ENCODE peak calls at places on chromosomes 13 and 19, in four cellular contexts. One of them, this sample, is unnamed.

GRCh38 chr13:112058519-112058873 is 8.5 kb upstream of the SOX1 start:
- DNase-seq in SK-N-SH: no peak
- DNase-seq in HepG2: no peak
- DNase-seq in GM12878: no peak
- DNase-seq in this sample: no peak

GRCh38 chr19:56159009-56159501 is 16.8 kb upstream of the GALP start:
- DNase-seq in GM12878: no peak
- DNase-seq in HepG2: no peak
- DNase-seq in SK-N-SH: no peak
- DNase-seq in this sample: no peak

GRCh38 chr13:90968510-90968909 is 379.0 kb upstream of the MIR17HG start:
- DNase-seq in SK-N-SH: peak
- DNase-seq in HepG2: peak
- DNase-seq in GM12878: no peak
- DNase-seq in this sample: peak

GRCh38 chr13:25291691-25292090 is 4.4 kb upstream of the MTMR6 start:
- DNase-seq in SK-N-SH: no peak
- DNase-seq in HepG2: no peak
- DNase-seq in GM12878: no peak
- DNase-seq in this sample: no peak

GRCh38 chr13:114284680-114285079 is 3.3 kb downstream of the UPF3A start:
- DNase-seq in GM12878: no peak
- DNase-seq in SK-N-SH: no peak
- DNase-seq in HepG2: no peak
- DNase-seq in this sample: no peak

GRCh38 chr13:99995503-99996176 is 14.1 kb downstream of the ZIC2 start:
- DNase-seq in SK-N-SH: no peak
- DNase-seq in GM12878: no peak
- DNase-seq in HepG2: no peak
- DNase-seq in this sample: no peak

GRCh38 chr13:44311011-44311481 is 62.6 kb upstream of the SERP2 start:
- DNase-seq in GM12878: no peak
- DNase-seq in SK-N-SH: no peak
- DNase-seq in HepG2: no peak
- DNase-seq in this sample: no peak

GRCh38 chr19:13100031-13100588 is 2.5 kb downstream of the LYL1 start:
- DNase-seq in HepG2: no peak
- DNase-seq in GM12878: peak
- DNase-seq in SK-N-SH: no peak
- DNase-seq in this sample: no peak

GRCh38 chr13:29260684-29261083 is 334.8 kb downstream of the SLC7A1 start:
- DNase-seq in HepG2: no peak
- DNase-seq in SK-N-SH: no peak
- DNase-seq in GM12878: no peak
- DNase-seq in this sample: no peak

GRCh38 chr13:29849731-29850212 is 645 bp downstream of the UBL3 start:
- DNase-seq in SK-N-SH: peak
- DNase-seq in HepG2: peak
- DNase-seq in GM12878: no peak
- DNase-seq in this sample: no peak

GRCh38 chr13:61136101-61136500 is 279.5 kb downstream of the PCDH20 start:
- DNase-seq in SK-N-SH: no peak
- DNase-seq in GM12878: no peak
- DNase-seq in HepG2: no peak
- DNase-seq in this sample: no peak

GRCh38 chr19:43784981-43785808 is 4.4 kb upstream of the KCNN4 start:
- DNase-seq in GM12878: no peak
- DNase-seq in SK-N-SH: peak
- DNase-seq in HepG2: peak
- DNase-seq in this sample: peak

GRCh38 chr13:95480131-95480545 is 72.4 kb upstream of the CLDN10 start:
- DNase-seq in HepG2: no peak
- DNase-seq in SK-N-SH: no peak
- DNase-seq in GM12878: peak
- DNase-seq in this sample: no peak

GRCh38 chr13:86601351-86601750 is 802.1 kb upstream of the SLITRK6 start:
- DNase-seq in SK-N-SH: no peak
- DNase-seq in GM12878: no peak
- DNase-seq in HepG2: no peak
- DNase-seq in this sample: no peak

GRCh38 chr19:317710-318508 is 26.7 kb downstream of the MIER2 start:
- DNase-seq in HepG2: no peak
- DNase-seq in GM12878: no peak
- DNase-seq in SK-N-SH: no peak
- DNase-seq in this sample: no peak

GRCh38 chr19:55488986-55489710 is 912 bp downstream of the SSC5D start:
- DNase-seq in SK-N-SH: peak
- DNase-seq in GM12878: no peak
- DNase-seq in HepG2: no peak
- DNase-seq in this sample: no peak

GRCh38 chr19:13962738-13963602 is 10.7 kb downstream of the DCAF15 start:
- DNase-seq in SK-N-SH: no peak
- DNase-seq in GM12878: no peak
- DNase-seq in HepG2: no peak
- DNase-seq in this sample: no peak

GRCh38 chr13:85806553-85807175 is 7.4 kb upstream of the SLITRK6 start:
- DNase-seq in HepG2: peak
- DNase-seq in GM12878: no peak
- DNase-seq in SK-N-SH: peak
- DNase-seq in this sample: peak

GRCh38 chr13:24106429-24106828 is 54.1 kb upstream of the SPATA13 start:
- DNase-seq in GM12878: no peak
- DNase-seq in SK-N-SH: no peak
- DNase-seq in HepG2: peak
- DNase-seq in this sample: no peak

GRCh38 chr19:47778089-47778953 is at the start of gene SELENOW:
- DNase-seq in HepG2: peak
- DNase-seq in SK-N-SH: peak
- DNase-seq in GM12878: peak
- DNase-seq in this sample: peak
- TF ChIP-seq REST in HepG2: no peak
- TF ChIP-seq REST in SK-N-SH: no peak
- TF ChIP-seq REST in GM12878: peak
- TF ChIP-seq REST in this sample: no peak

GRCh38 chr13:26978081-26978860 is 193.3 kb downstream of the USP12 start:
- DNase-seq in SK-N-SH: no peak
- DNase-seq in HepG2: no peak
- DNase-seq in GM12878: no peak
- DNase-seq in this sample: no peak
- TF ChIP-seq ZBTB33 in SK-N-SH: no peak
- TF ChIP-seq ZBTB33 in HepG2: no peak
- TF ChIP-seq ZBTB33 in GM12878: no peak
- TF ChIP-seq ZBTB33 in this sample: no peak

GRCh38 chr19:6219592-6220290 is 60.0 kb downstream of the MLLT1 start:
- DNase-seq in HepG2: no peak
- DNase-seq in GM12878: no peak
- DNase-seq in SK-N-SH: no peak
- DNase-seq in this sample: no peak
- TF ChIP-seq REST in HepG2: no peak
- TF ChIP-seq REST in GM12878: no peak
- TF ChIP-seq REST in SK-N-SH: no peak
- TF ChIP-seq REST in this sample: no peak

GRCh38 chr13:105971720-105972119 is 563.7 kb downstream of the EFNB2 start:
- DNase-seq in GM12878: no peak
- DNase-seq in SK-N-SH: no peak
- DNase-seq in HepG2: no peak
- DNase-seq in this sample: no peak

GRCh38 chr13:105972811-105973590 is 562.5 kb downstream of the EFNB2 start:
- DNase-seq in GM12878: no peak
- DNase-seq in HepG2: no peak
- DNase-seq in SK-N-SH: no peak
- DNase-seq in this sample: no peak

GRCh38 chr13:105972306-105972721 is 563.1 kb downstream of the EFNB2 start:
- DNase-seq in GM12878: no peak
- DNase-seq in HepG2: no peak
- DNase-seq in SK-N-SH: no peak
- DNase-seq in this sample: no peak

GRCh38 chr13:105971312-105971711 is 564.1 kb downstream of the EFNB2 start:
- DNase-seq in HepG2: no peak
- DNase-seq in SK-N-SH: no peak
- DNase-seq in GM12878: no peak
- DNase-seq in this sample: no peak

GRCh38 chr13:105969761-105970160 is 565.7 kb downstream of the EFNB2 start:
- DNase-seq in SK-N-SH: no peak
- DNase-seq in GM12878: no peak
- DNase-seq in HepG2: no peak
- DNase-seq in this sample: peak
- TF ChIP-seq ZBTB33 in SK-N-SH: no peak
- TF ChIP-seq ZBTB33 in GM12878: no peak
- TF ChIP-seq ZBTB33 in HepG2: no peak
- TF ChIP-seq ZBTB33 in this sample: no peak

DNA sequence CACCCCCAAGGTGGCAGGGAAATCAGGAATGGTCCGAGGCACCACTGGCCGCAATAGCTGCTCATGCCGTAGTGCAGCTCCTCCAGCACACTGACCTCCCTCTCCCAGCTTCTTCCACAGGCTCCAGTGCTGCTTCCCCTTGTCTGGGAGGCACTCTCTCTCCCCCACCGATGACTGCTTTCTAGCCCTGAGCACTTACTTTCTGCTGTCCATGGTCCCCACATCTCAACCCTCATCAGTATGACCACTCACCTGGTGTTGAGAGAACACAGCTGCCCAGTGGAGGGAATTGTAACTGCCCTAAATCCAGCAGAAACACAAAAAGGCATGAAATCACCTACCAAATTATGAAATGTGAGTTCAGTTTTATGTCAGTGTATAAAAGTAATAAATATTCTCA is 28.9 kb upstream of the TPP2 start:
- DNase-seq in SK-N-SH: no peak
- DNase-seq in HepG2: no peak
- DNase-seq in GM12878: no peak
- DNase-seq in this sample: no peak
- TF ChIP-seq REST in SK-N-SH: peak
- TF ChIP-seq REST in HepG2: peak
- TF ChIP-seq REST in GM12878: peak
- TF ChIP-seq REST in this sample: peak

GRCh38 chr19:29683009-29683408 is 17.7 kb downstream of the PLEKHF1 start:
- DNase-seq in HepG2: peak
- DNase-seq in SK-N-SH: no peak
- DNase-seq in GM12878: no peak
- DNase-seq in this sample: no peak
- TF ChIP-seq ZBTB33 in HepG2: no peak
- TF ChIP-seq ZBTB33 in SK-N-SH: no peak
- TF ChIP-seq ZBTB33 in GM12878: no peak
- TF ChIP-seq ZBTB33 in this sample: no peak